ENCODE peak calls at places on chromosomes 3 and 15, in ten cellular contexts. One of them, this sample, is unnamed.

GRCh38 chr3:4820296-4821121 is 158.7 kb upstream of the BHLHE40 start:
- DNase-seq in prostate gland: no peak
- DNase-seq in ovary: no peak
- DNase-seq in A549: no peak
- DNase-seq in upper lobe of left lung: no peak
- DNase-seq in breast epithelium: no peak
- DNase-seq in testis: no peak
- DNase-seq in GM12892: no peak
- DNase-seq in endothelial cell of umbilical vein: no peak
- DNase-seq in sigmoid colon: no peak
- DNase-seq in this sample: no peak

GRCh38 chr3:11749486-11749885 is 97.2 kb downstream of the TAMM41 start:
- DNase-seq in upper lobe of left lung: no peak
- DNase-seq in testis: no peak
- DNase-seq in GM12892: no peak
- DNase-seq in breast epithelium: no peak
- DNase-seq in endothelial cell of umbilical vein: no peak
- DNase-seq in sigmoid colon: no peak
- DNase-seq in prostate gland: no peak
- DNase-seq in A549: no peak
- DNase-seq in ovary: no peak
- DNase-seq in this sample: no peak

GRCh38 chr3:24387000-24387399 is 107.7 kb downstream of the THRB start:
- DNase-seq in upper lobe of left lung: no peak
- DNase-seq in ovary: no peak
- DNase-seq in endothelial cell of umbilical vein: no peak
- DNase-seq in sigmoid colon: no peak
- DNase-seq in testis: no peak
- DNase-seq in A549: no peak
- DNase-seq in GM12892: no peak
- DNase-seq in prostate gland: no peak
- DNase-seq in breast epithelium: no peak
- DNase-seq in this sample: no peak

GRCh38 chr15:100186960-100187359 is 154.8 kb downstream of the ADAMTS17 start:
- DNase-seq in sigmoid colon: peak; percentile 32
- DNase-seq in endothelial cell of umbilical vein: no peak
- DNase-seq in ovary: no peak
- DNase-seq in prostate gland: no peak
- DNase-seq in A549: no peak
- DNase-seq in testis: no peak
- DNase-seq in breast epithelium: no peak
- DNase-seq in upper lobe of left lung: no peak
- DNase-seq in GM12892: no peak
- DNase-seq in this sample: no peak

GRCh38 chr3:187277129-187277462 is 14.4 kb downstream of the MASP1 start:
- DNase-seq in testis: no peak
- DNase-seq in upper lobe of left lung: no peak
- DNase-seq in ovary: no peak
- DNase-seq in endothelial cell of umbilical vein: no peak
- DNase-seq in breast epithelium: no peak
- DNase-seq in sigmoid colon: no peak
- DNase-seq in prostate gland: no peak
- DNase-seq in GM12892: no peak
- DNase-seq in A549: no peak
- DNase-seq in this sample: no peak

GRCh38 chr15:27222479-27222878 is 251.5 kb downstream of the GABRG3 start:
- DNase-seq in GM12892: no peak
- DNase-seq in testis: no peak
- DNase-seq in ovary: no peak
- DNase-seq in A549: peak; percentile 76
- DNase-seq in endothelial cell of umbilical vein: no peak
- DNase-seq in upper lobe of left lung: no peak
- DNase-seq in breast epithelium: no peak
- DNase-seq in prostate gland: no peak
- DNase-seq in sigmoid colon: no peak
- DNase-seq in this sample: no peak

GRCh38 chr3:101219842-101220560 is 100.4 kb downstream of the IMPG2 start:
- DNase-seq in ovary: no peak
- DNase-seq in upper lobe of left lung: no peak
- DNase-seq in breast epithelium: no peak
- DNase-seq in prostate gland: no peak
- DNase-seq in sigmoid colon: no peak
- DNase-seq in testis: no peak
- DNase-seq in GM12892: no peak
- DNase-seq in A549: no peak
- DNase-seq in endothelial cell of umbilical vein: no peak
- DNase-seq in this sample: no peak

GRCh38 chr3:38474928-38475605 is 21.1 kb upstream of the EXOG start:
- DNase-seq in endothelial cell of umbilical vein: no peak
- DNase-seq in A549: no peak
- DNase-seq in ovary: no peak
- DNase-seq in GM12892: no peak
- DNase-seq in breast epithelium: no peak
- DNase-seq in sigmoid colon: no peak
- DNase-seq in upper lobe of left lung: no peak
- DNase-seq in prostate gland: no peak
- DNase-seq in testis: no peak
- DNase-seq in this sample: no peak

GRCh38 chr15:80480171-80480811 is 76.1 kb downstream of the ARNT2 start:
- DNase-seq in A549: no peak
- DNase-seq in breast epithelium: no peak
- DNase-seq in ovary: no peak
- DNase-seq in upper lobe of left lung: no peak
- DNase-seq in prostate gland: no peak
- DNase-seq in endothelial cell of umbilical vein: no peak
- DNase-seq in GM12892: no peak
- DNase-seq in sigmoid colon: no peak
- DNase-seq in testis: peak; percentile 63
- DNase-seq in this sample: no peak

GRCh38 chr3:105513042-105513441 is 146.3 kb downstream of the ALCAM start:
- DNase-seq in endothelial cell of umbilical vein: no peak
- DNase-seq in upper lobe of left lung: no peak
- DNase-seq in breast epithelium: no peak
- DNase-seq in testis: no peak
- DNase-seq in A549: no peak
- DNase-seq in GM12892: no peak
- DNase-seq in ovary: no peak
- DNase-seq in prostate gland: no peak
- DNase-seq in sigmoid colon: no peak
- DNase-seq in this sample: no peak

GRCh38 chr15:83205725-83206324 is 1.8 kb downstream of the HDGFL3 start:
- DNase-seq in ovary: no peak
- DNase-seq in upper lobe of left lung: no peak
- DNase-seq in sigmoid colon: no peak
- DNase-seq in GM12892: no peak
- DNase-seq in A549: no peak
- DNase-seq in breast epithelium: no peak
- DNase-seq in endothelial cell of umbilical vein: peak; percentile 97
- DNase-seq in testis: no peak
- DNase-seq in prostate gland: no peak
- DNase-seq in this sample: peak; percentile 21

GRCh38 chr3:184566441-184567414 is 5.1 kb downstream of the EPHB3 start:
- DNase-seq in sigmoid colon: no peak
- DNase-seq in breast epithelium: no peak
- DNase-seq in A549: no peak
- DNase-seq in ovary: no peak
- DNase-seq in GM12892: no peak
- DNase-seq in prostate gland: peak; percentile 52
- DNase-seq in testis: no peak
- DNase-seq in endothelial cell of umbilical vein: no peak
- DNase-seq in upper lobe of left lung: no peak
- DNase-seq in this sample: no peak

GRCh38 chr3:83496459-83496858 is 1462.3 kb upstream of the CADM2 start:
- DNase-seq in upper lobe of left lung: no peak
- DNase-seq in testis: no peak
- DNase-seq in breast epithelium: no peak
- DNase-seq in prostate gland: no peak
- DNase-seq in A549: no peak
- DNase-seq in endothelial cell of umbilical vein: no peak
- DNase-seq in ovary: no peak
- DNase-seq in sigmoid colon: no peak
- DNase-seq in GM12892: no peak
- DNase-seq in this sample: no peak

DNA sequence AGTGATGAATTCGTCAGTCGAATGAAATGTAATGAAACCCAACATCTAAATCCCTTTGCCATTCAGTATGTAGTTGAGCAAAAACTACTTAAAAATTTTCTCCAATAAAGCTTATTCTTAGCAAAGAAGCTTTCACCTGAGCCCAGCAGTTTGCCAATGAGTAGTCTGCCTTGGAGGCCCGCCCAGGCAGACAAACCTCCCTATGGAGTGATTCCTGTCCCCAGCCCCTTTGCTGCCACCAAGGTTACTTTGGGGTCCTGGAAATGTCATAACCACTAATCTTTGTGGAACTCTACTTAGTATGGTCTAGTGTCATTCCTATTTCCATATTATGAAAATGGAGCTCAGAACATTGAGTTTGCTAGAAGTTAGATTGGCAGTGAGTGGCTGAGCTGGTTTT is 12.1 kb downstream of the UBAP1L start:
- DNase-seq in A549: no peak
- DNase-seq in GM12892: no peak
- DNase-seq in testis: no peak
- DNase-seq in prostate gland: no peak
- DNase-seq in ovary: no peak
- DNase-seq in upper lobe of left lung: no peak
- DNase-seq in sigmoid colon: no peak
- DNase-seq in breast epithelium: no peak
- DNase-seq in endothelial cell of umbilical vein: no peak
- DNase-seq in this sample: no peak
- TF ChIP-seq POLR2A in A549: no peak
- TF ChIP-seq POLR2A in GM12892: no peak
- TF ChIP-seq POLR2A in testis: no peak
- TF ChIP-seq POLR2A in prostate gland: no peak
- TF ChIP-seq POLR2A in ovary: no peak
- TF ChIP-seq POLR2A in upper lobe of left lung: no peak
- TF ChIP-seq POLR2A in sigmoid colon: no peak
- TF ChIP-seq POLR2A in breast epithelium: no peak
- TF ChIP-seq POLR2A in endothelial cell of umbilical vein: no peak
- TF ChIP-seq POLR2A in this sample: no peak

GRCh38 chr3:197736010-197736490 is 654 bp downstream of the RUBCN start:
- DNase-seq in A549: no peak
- DNase-seq in upper lobe of left lung: peak; percentile 39
- DNase-seq in prostate gland: no peak
- DNase-seq in endothelial cell of umbilical vein: no peak
- DNase-seq in testis: peak; percentile 69
- DNase-seq in GM12892: peak; percentile 49
- DNase-seq in ovary: no peak
- DNase-seq in sigmoid colon: no peak
- DNase-seq in breast epithelium: no peak
- DNase-seq in this sample: no peak
- TF ChIP-seq POLR2A in A549: no peak
- TF ChIP-seq POLR2A in upper lobe of left lung: no peak
- TF ChIP-seq POLR2A in prostate gland: no peak
- TF ChIP-seq POLR2A in endothelial cell of umbilical vein: no peak
- TF ChIP-seq POLR2A in testis: no peak
- TF ChIP-seq POLR2A in GM12892: peak; percentile 58
- TF ChIP-seq POLR2A in ovary: no peak
- TF ChIP-seq POLR2A in sigmoid colon: no peak
- TF ChIP-seq POLR2A in breast epithelium: no peak
- TF ChIP-seq POLR2A in this sample: no peak

GRCh38 chr15:91853501-91853967 is at the start of gene SLCO3A1:
- DNase-seq in endothelial cell of umbilical vein: peak; percentile 4
- DNase-seq in sigmoid colon: peak; percentile 87
- DNase-seq in ovary: peak; percentile 79
- DNase-seq in GM12892: peak; percentile 28
- DNase-seq in testis: peak; percentile 77
- DNase-seq in upper lobe of left lung: peak; percentile 84
- DNase-seq in breast epithelium: peak; percentile 44
- DNase-seq in prostate gland: peak; percentile 64
- DNase-seq in A549: peak; percentile 65
- DNase-seq in this sample: peak; percentile 69
- TF ChIP-seq POLR2A in endothelial cell of umbilical vein: no peak
- TF ChIP-seq POLR2A in sigmoid colon: no peak
- TF ChIP-seq POLR2A in ovary: no peak
- TF ChIP-seq POLR2A in GM12892: no peak
- TF ChIP-seq POLR2A in testis: no peak
- TF ChIP-seq POLR2A in upper lobe of left lung: no peak
- TF ChIP-seq POLR2A in breast epithelium: no peak
- TF ChIP-seq POLR2A in prostate gland: no peak
- TF ChIP-seq POLR2A in A549: peak; percentile 30
- TF ChIP-seq POLR2A in this sample: no peak

DNA sequence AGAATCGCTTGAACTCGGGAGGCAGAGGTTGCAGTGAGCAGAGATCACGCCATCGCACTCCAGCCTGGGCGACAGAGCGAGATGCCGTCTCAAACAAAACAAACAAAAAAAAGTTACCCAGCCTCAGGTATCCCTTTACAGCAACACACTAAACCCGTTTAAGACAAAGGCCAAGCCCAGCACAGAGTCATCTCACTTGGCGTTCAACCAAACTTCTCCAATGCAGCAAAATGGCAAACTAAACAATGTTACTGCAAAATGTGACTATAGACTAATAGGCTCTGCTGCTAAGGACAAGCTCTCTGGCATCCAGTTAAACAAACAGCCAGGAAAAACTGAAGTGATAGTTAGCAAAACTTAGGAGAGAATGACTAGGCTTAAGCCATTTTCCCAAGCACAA is 6.4 kb upstream of the FAM219B start:
- DNase-seq in ovary: no peak
- DNase-seq in testis: no peak
- DNase-seq in GM12892: no peak
- DNase-seq in breast epithelium: no peak
- DNase-seq in A549: no peak
- DNase-seq in endothelial cell of umbilical vein: no peak
- DNase-seq in prostate gland: no peak
- DNase-seq in upper lobe of left lung: no peak
- DNase-seq in sigmoid colon: no peak
- DNase-seq in this sample: no peak
- TF ChIP-seq POLR2A in ovary: no peak
- TF ChIP-seq POLR2A in testis: no peak
- TF ChIP-seq POLR2A in GM12892: no peak
- TF ChIP-seq POLR2A in breast epithelium: no peak
- TF ChIP-seq POLR2A in A549: no peak
- TF ChIP-seq POLR2A in endothelial cell of umbilical vein: no peak
- TF ChIP-seq POLR2A in prostate gland: no peak
- TF ChIP-seq POLR2A in upper lobe of left lung: no peak
- TF ChIP-seq POLR2A in sigmoid colon: no peak
- TF ChIP-seq POLR2A in this sample: no peak

DNA sequence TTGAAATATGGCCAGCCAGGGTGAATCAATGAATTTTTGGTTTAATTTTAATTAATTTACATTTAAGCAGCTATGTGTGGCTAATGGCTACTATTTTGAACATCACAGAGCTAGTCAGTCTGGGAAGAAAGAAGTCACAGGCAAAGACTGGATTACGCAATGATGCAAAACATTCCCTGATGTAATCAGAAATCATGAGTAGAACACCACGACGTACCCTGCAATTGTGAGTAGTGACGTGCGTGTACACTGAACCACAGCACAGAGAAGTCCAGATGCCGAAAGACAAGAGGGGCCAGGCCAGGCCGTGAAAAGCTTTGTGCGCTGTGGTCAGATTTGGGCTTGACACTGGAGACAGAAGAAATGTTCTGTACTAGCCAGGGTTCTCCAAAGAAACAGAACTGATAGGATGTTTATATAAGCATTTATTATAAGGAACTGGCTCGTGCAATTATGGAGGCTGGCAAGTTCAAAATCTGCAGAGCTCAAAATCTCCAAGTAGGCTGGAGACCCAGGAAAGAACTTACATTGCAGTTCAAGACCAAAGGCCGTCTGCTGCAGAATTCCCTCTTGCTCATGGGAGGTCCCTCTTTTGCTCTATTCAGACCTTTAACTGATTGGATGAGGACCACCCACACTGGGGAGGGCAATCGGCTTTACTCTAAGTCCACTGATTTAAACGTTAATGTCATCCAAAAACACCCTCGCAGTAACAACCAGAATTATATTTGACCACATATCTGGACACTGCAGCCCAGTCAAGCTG is 44.6 kb downstream of the SH3BP5 start:
- DNase-seq in prostate gland: no peak
- DNase-seq in sigmoid colon: peak; percentile 95
- DNase-seq in endothelial cell of umbilical vein: no peak
- DNase-seq in upper lobe of left lung: peak; percentile 82
- DNase-seq in GM12892: no peak
- DNase-seq in breast epithelium: peak; percentile 60
- DNase-seq in ovary: peak; percentile 77
- DNase-seq in A549: no peak
- DNase-seq in testis: peak; percentile 77
- DNase-seq in this sample: no peak
- TF ChIP-seq POLR2A in prostate gland: no peak
- TF ChIP-seq POLR2A in sigmoid colon: peak; percentile 27
- TF ChIP-seq POLR2A in endothelial cell of umbilical vein: no peak
- TF ChIP-seq POLR2A in upper lobe of left lung: no peak
- TF ChIP-seq POLR2A in GM12892: no peak
- TF ChIP-seq POLR2A in breast epithelium: no peak
- TF ChIP-seq POLR2A in ovary: no peak
- TF ChIP-seq POLR2A in A549: no peak
- TF ChIP-seq POLR2A in testis: no peak
- TF ChIP-seq POLR2A in this sample: no peak

This sample was measured in body of pancreas.